ENCODE peak calls at places on chromosomes 2 and 18, in seven cellular contexts. V, E, L, Y, Z, F and D are unnamed samples.

GRCh38 chr18:34709104-34709503 is 994 bp upstream of the DTNA start:
- DNase-seq in V (no peak), E (peak), L (no peak), Y (no peak), Z (no peak), F (no peak), D (no peak)

GRCh38 chr2:239152916-239153305 is 247.9 kb downstream of the HDAC4 start:
- DNase-seq in V (no peak), E (no peak), L (no peak), Y (no peak), Z (no peak), F (no peak), D (no peak)

GRCh38 chr2:158894078-158894477 is 74.4 kb upstream of the TANC1 start:
- DNase-seq in V (no peak), E (peak), L (peak), Y (no peak), Z (no peak), F (no peak), D (no peak)

GRCh38 chr2:30422437-30422805 is 24.6 kb upstream of the LCLAT1 start:
- DNase-seq in V (peak), E (no peak), L (peak), Y (no peak), Z (peak), F (peak), D (no peak)

GRCh38 chr2:144117079-144117478 is 402.8 kb downstream of the ZEB2 start:
- DNase-seq in V (no peak), E (no peak), L (no peak), Y (no peak), Z (no peak), F (no peak), D (no peak)

GRCh38 chr18:79393181-79393598 is 2.5 kb upstream of the NFATC1 start:
- DNase-seq in V (no peak), E (no peak), L (no peak), Y (no peak), Z (no peak), F (no peak), D (no peak)

GRCh38 chr2:214504599-214505376 is 93.9 kb downstream of the VWC2L start:
- DNase-seq in V (no peak), E (no peak), L (no peak), Y (no peak), Z (no peak), F (no peak), D (peak)

GRCh38 chr18:34590503-34590902 is 119.6 kb upstream of the DTNA start:
- DNase-seq in V (no peak), E (no peak), L (no peak), Y (no peak), Z (no peak), F (no peak), D (no peak)

GRCh38 chr2:85291425-85292023 is 36.3 kb downstream of the TGOLN2 start:
- DNase-seq in V (no peak), E (no peak), L (no peak), Y (no peak), Z (no peak), F (no peak), D (no peak)

GRCh38 chr2:156083707-156084494 is 248.6 kb downstream of the NR4A2 start:
- DNase-seq in V (peak), E (no peak), L (peak), Y (no peak), Z (no peak), F (no peak), D (no peak)

GRCh38 chr18:30160124-30160523 is 882.4 kb downstream of the DSC3 start:
- DNase-seq in V (no peak), E (no peak), L (no peak), Y (no peak), Z (no peak), F (no peak), D (no peak)

GRCh38 chr2:203533696-203534471 is 1.2 kb downstream of the RAPH1 start:
- DNase-seq in V (no peak), E (no peak), L (no peak), Y (no peak), Z (peak), F (no peak), D (peak)

GRCh38 chr18:47701133-47701532 is 229.3 kb downstream of the SMAD2 start:
- DNase-seq in V (no peak), E (no peak), L (no peak), Y (no peak), Z (no peak), F (no peak), D (no peak)

DNA sequence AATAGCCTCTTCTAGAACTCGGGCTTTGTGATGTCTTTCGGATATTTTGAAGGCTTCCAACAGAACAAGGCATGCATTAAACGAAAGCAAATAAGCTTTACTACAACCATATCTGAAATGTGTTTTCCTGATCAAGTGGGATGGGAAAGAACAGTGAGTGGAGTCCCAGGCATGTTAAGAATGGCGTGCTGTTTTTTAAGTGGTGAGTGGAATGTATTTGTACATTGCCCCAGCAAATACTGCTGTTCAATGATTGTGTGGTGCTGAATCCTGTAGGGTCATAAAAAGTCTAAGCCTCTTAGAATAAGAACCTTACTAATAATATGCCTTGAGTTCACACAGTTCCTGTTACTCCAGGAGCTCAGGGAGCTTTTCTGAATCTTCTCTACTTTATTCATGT is 52.5 kb downstream of the POMC start:
- DNase-seq in V (no peak), E (peak), L (no peak), Y (no peak), Z (no peak), F (no peak), D (peak)
- TF ChIP-seq JUND in V (no peak), E (no peak), L (no peak), Y (no peak), Z (no peak), F (no peak), D (no peak)

DNA sequence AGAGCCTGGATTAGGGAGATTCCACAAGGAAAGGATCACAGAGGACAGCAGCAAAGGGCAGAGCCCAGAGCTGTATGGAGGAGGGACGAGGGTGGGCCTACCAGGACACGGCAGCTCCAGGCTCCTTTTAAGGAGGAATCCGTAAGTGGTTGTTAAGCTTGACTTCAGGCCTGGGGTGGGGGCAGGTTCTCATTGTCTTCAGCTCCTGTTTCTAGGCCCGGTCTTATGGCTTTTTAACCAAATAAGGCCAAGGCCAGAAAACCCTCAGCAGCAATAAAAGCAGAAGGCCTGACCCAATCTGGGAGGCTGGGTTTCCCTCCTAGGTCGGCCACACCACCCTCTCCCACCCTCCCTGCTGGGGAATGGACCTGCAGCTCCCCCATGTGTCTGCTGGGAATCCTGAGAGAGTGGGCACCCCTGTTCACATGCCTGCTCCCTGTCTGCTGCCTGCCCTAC is 111.2 kb downstream of the PLB1 start:
- DNase-seq in V (no peak), E (no peak), L (peak), Y (no peak), Z (no peak), F (no peak), D (no peak)
- TF ChIP-seq JUND in V (no peak), E (no peak), L (no peak), Y (no peak), Z (no peak), F (no peak), D (no peak)

DNA sequence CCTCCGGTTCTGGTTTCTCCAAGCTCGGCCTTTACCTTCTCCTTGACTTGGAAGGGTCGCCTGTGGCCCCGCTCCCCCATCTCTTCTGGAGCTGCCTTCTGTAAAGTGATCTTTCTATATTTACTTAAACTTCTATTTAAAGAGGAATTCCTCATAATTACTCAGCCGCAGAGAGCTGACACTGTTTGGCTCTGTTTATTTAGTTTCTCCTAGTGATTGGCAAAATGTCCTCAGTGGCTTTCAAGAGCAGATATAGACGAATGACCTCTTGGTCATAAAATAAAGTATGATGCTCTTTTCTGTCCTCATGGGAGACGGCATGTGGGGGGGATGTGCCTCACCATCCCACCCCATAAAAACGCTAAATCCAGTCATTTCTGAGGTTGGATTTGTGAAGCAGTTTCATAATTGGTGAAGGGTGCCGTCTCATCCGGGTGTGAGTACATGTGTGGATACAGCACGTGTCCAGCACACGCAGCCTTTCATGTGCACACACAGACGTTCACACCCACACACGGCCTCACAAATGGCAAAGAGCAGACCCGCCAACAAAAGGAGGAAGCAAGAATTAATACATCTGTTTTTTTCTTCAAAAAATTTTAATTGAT is 43.4 kb upstream of the SMAD7 start:
- DNase-seq in V (no peak), E (peak), L (no peak), Y (no peak), Z (no peak), F (no peak), D (no peak)
- TF ChIP-seq JUND in V (no peak), E (no peak), L (no peak), Y (no peak), Z (no peak), F (no peak), D (no peak)

GRCh38 chr2:227513113-227513512 is 41.2 kb downstream of the AGFG1 start:
- DNase-seq in V (no peak), E (no peak), L (peak), Y (no peak), Z (peak), F (no peak), D (no peak)
- TF ChIP-seq JUND in V (no peak), E (no peak), L (no peak), Y (no peak), Z (no peak), F (no peak), D (no peak)

GRCh38 chr2:217478831-217479435 is 523.9 kb downstream of the TNS1 start:
- DNase-seq in V (no peak), E (no peak), L (no peak), Y (no peak), Z (no peak), F (no peak), D (no peak)

GRCh38 chr2:217479626-217480025 is 523.2 kb downstream of the TNS1 start:
- DNase-seq in V (no peak), E (no peak), L (no peak), Y (no peak), Z (no peak), F (no peak), D (no peak)

GRCh38 chr2:217484046-217484445 is 518.7 kb downstream of the TNS1 start:
- DNase-seq in V (no peak), E (no peak), L (no peak), Y (no peak), Z (no peak), F (no peak), D (no peak)

GRCh38 chr2:217481577-217481976 is 521.2 kb downstream of the TNS1 start:
- DNase-seq in V (no peak), E (no peak), L (no peak), Y (no peak), Z (no peak), F (no peak), D (no peak)

GRCh38 chr2:217482343-217482742 is 520.5 kb downstream of the TNS1 start:
- DNase-seq in V (no peak), E (no peak), L (no peak), Y (no peak), Z (no peak), F (no peak), D (no peak)
- TF ChIP-seq JUND in V (no peak), E (no peak), L (no peak), Y (no peak), Z (no peak), F (no peak), D (no peak)

DNA sequence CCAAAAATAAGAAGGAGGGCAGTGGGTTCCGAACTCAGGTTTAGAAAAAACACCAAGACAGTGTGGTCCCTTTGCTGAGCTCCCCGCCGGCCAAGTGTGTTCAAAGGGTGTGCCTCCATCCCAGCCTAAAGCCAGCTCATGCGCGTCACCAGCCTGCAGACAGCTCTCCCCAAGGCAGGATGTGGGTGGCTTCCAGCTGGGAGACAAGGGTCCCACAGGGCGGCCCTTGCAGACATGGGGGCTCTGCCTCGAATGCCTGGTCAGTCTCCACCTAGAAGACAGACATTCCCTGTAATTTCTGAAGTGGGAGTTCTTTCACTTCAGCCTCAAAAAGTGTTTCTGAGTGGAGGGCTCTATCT is 135.8 kb upstream of the GPC1 start:
- DNase-seq in V (no peak), E (no peak), L (no peak), Y (no peak), Z (peak), F (no peak), D (no peak)
- TF ChIP-seq JUND in V (no peak), E (no peak), L (no peak), Y (no peak), Z (no peak), F (no peak), D (no peak)